ENCODE peak calls at places on chromosomes 1 and 21, in ten cellular contexts. Q, D, A, G, R, C, Y, V, E and O are unnamed samples.

GRCh38 chr1:17665950-17666720 is 89.0 kb upstream of the ACTL8 start:
- DNase-seq in Q (no peak), D (no peak), A (no peak), G (peak; percentile 14), R (no peak), C (no peak), Y (peak; percentile 9), V (no peak), E (no peak), O (no peak)

GRCh38 chr1:205615789-205616188 is 16.0 kb downstream of the ELK4 start:
- DNase-seq in Q (no peak), D (no peak), A (no peak), G (no peak), R (no peak), C (no peak), Y (peak; percentile 53), V (no peak), E (no peak), O (no peak)

GRCh38 chr1:226637147-226637935 is 88.8 kb downstream of the STUM start:
- DNase-seq in Q (no peak), D (no peak), A (no peak), G (no peak), R (no peak), C (no peak), Y (no peak), V (no peak), E (no peak), O (no peak)

GRCh38 chr1:160834945-160835565 is 27.6 kb downstream of the CD244 start:
- DNase-seq in Q (peak; percentile 63), D (peak; percentile 24), A (peak; percentile 44), G (peak; percentile 36), R (peak; percentile 49), C (no peak), Y (peak; percentile 43), V (no peak), E (no peak), O (peak; percentile 24)

GRCh38 chr21:35291963-35292627 is 243.0 kb upstream of the RUNX1 start:
- DNase-seq in Q (no peak), D (no peak), A (no peak), G (no peak), R (no peak), C (peak; percentile 43), Y (no peak), V (no peak), E (no peak), O (peak; percentile 91)

GRCh38 chr1:228241259-228241658 is 33.4 kb downstream of the OBSCN start:
- DNase-seq in Q (no peak), D (no peak), A (no peak), G (no peak), R (no peak), C (no peak), Y (no peak), V (no peak), E (no peak), O (no peak)

GRCh38 chr1:157399984-157400382 is 152.3 kb downstream of the FCRL5 start:
- DNase-seq in Q (peak; percentile 21), D (no peak), A (no peak), G (peak; percentile 13), R (no peak), C (no peak), Y (no peak), V (no peak), E (no peak), O (no peak)

GRCh38 chr1:15543589-15544568 is 17.2 kb downstream of the DNAJC16 start:
- DNase-seq in Q (no peak), D (no peak), A (no peak), G (no peak), R (no peak), C (no peak), Y (no peak), V (no peak), E (no peak), O (no peak)

GRCh38 chr1:237050915-237051314 is 8.9 kb downstream of the RYR2 start:
- DNase-seq in Q (no peak), D (no peak), A (no peak), G (no peak), R (no peak), C (no peak), Y (no peak), V (no peak), E (no peak), O (no peak)

GRCh38 chr1:54069792-54070548 is 16.6 kb downstream of the TCEANC2 start:
- DNase-seq in Q (peak; percentile 51), D (no peak), A (no peak), G (peak; percentile 75), R (peak; percentile 20), C (peak; percentile 32), Y (peak; percentile 73), V (no peak), E (no peak), O (peak; percentile 63)

GRCh38 chr1:6273380-6273891 is 12.5 kb upstream of the GPR153 start:
- DNase-seq in Q (peak; percentile 26), D (no peak), A (no peak), G (peak; percentile 43), R (no peak), C (peak; percentile 34), Y (peak; percentile 46), V (peak; percentile 56), E (no peak), O (peak; percentile 92)

GRCh38 chr1:223137402-223138100 is 5.5 kb downstream of the TLR5 start:
- DNase-seq in Q (peak; percentile 100), D (no peak), A (no peak), G (no peak), R (no peak), C (peak; percentile 57), Y (peak; percentile 83), V (no peak), E (no peak), O (peak; percentile 94)

GRCh38 chr1:226568077-226568831 is 19.7 kb downstream of the STUM start:
- DNase-seq in Q (no peak), D (no peak), A (no peak), G (no peak), R (no peak), C (no peak), Y (no peak), V (no peak), E (no peak), O (no peak)

GRCh38 chr1:55876276-55877060 is 661.3 kb upstream of the USP24 start:
- DNase-seq in Q (no peak), D (no peak), A (no peak), G (no peak), R (no peak), C (no peak), Y (no peak), V (no peak), E (no peak), O (no peak)

GRCh38 chr1:199403421-199404116 is 623.9 kb upstream of the NR5A2 start:
- DNase-seq in Q (no peak), D (no peak), A (no peak), G (no peak), R (peak; percentile 51), C (peak; percentile 48), Y (no peak), V (no peak), E (no peak), O (peak; percentile 95)

GRCh38 chr1:100607628-100608240 is 69.8 kb downstream of the GPR88 start:
- DNase-seq in Q (no peak), D (no peak), A (no peak), G (no peak), R (no peak), C (no peak), Y (no peak), V (no peak), E (no peak), O (no peak)

GRCh38 chr1:30085814-30086770 is 637.3 kb downstream of the MATN1 start:
- DNase-seq in Q (peak; percentile 15), D (no peak), A (no peak), G (peak; percentile 78), R (no peak), C (peak; percentile 11), Y (no peak), V (peak; percentile 9), E (no peak), O (peak; percentile 41)

GRCh38 chr1:224629965-224630364 is 13.8 kb downstream of the CNIH3 start:
- DNase-seq in Q (no peak), D (no peak), A (no peak), G (peak; percentile 21), R (no peak), C (no peak), Y (no peak), V (no peak), E (no peak), O (peak; percentile 69)

GRCh38 chr1:29245876-29246275 is 9.6 kb downstream of the PTPRU start:
- DNase-seq in Q (peak; percentile 59), D (no peak), A (no peak), G (peak; percentile 58), R (no peak), C (no peak), Y (peak; percentile 50), V (no peak), E (no peak), O (peak; percentile 35)